ENCODE peak calls at places on chromosomes 16 and 17, in ten cellular contexts. Q, H, R, X, F, L, E, D, S and O are unnamed samples. For H3K4me1 and H3K9me3, the result is how much of the 10 kb centered on the place peaks cover.

GRCh38 chr16:12580809-12581208 is 222.9 kb downstream of the CPPED1 start:
- DNase-seq in Q (no peak), D (no peak), L (peak), F (no peak), S (peak), X (no peak), H (no peak), R (no peak), E (no peak), O (no peak)

GRCh38 chr17:38415250-38416194 is 12.7 kb upstream of the ARHGAP23 start:
- DNase-seq in S (no peak), L (no peak), Q (peak), R (no peak), X (no peak), F (no peak), D (peak), E (no peak), H (no peak), O (peak)

GRCh38 chr17:27338536-27338985 is 44.6 kb downstream of the WSB1 start:
- DNase-seq in F (no peak), L (no peak), E (no peak), H (no peak), S (no peak), D (no peak), X (no peak), R (no peak), Q (no peak), O (no peak)

GRCh38 chr16:15653227-15653626 is 3.2 kb downstream of the NDE1 start:
- DNase-seq in D (no peak), Q (peak), E (no peak), H (peak), X (no peak), L (peak), F (no peak), R (no peak), S (no peak), O (no peak)

GRCh38 chr17:49388290-49388640 is 26.2 kb upstream of the ZNF652 start:
- DNase-seq in X (no peak), F (no peak), L (no peak), E (no peak), R (no peak), H (no peak), Q (no peak), S (no peak), D (no peak), O (no peak)

GRCh38 chr16:35510701-35511100 is 2051.3 kb downstream of the TP53TG3F start:
- DNase-seq in R (no peak), F (no peak), L (no peak), S (no peak), H (no peak), D (no peak), Q (no peak), X (no peak), E (no peak), O (no peak)

GRCh38 chr16:80619824-80620223 is 79.0 kb downstream of the DYNLRB2 start:
- DNase-seq in D (no peak), R (no peak), X (no peak), F (no peak), S (no peak), E (no peak), H (no peak), L (peak), Q (no peak), O (no peak)

GRCh38 chr16:87317766-87318121 is 552 bp upstream of the C16orf95 start:
- DNase-seq in D (peak), Q (peak), R (peak), L (peak), X (peak), F (peak), E (peak), H (peak), S (no peak), O (peak)

GRCh38 chr17:12996357-12996756 is 21.5 kb downstream of the ELAC2 start:
- DNase-seq in S (no peak), L (no peak), H (no peak), X (no peak), D (no peak), F (no peak), E (no peak), R (no peak), Q (no peak), O (no peak)

GRCh38 chr16:9976641-9977040 is 205.6 kb downstream of the GRIN2A start:
- DNase-seq in X (no peak), S (no peak), H (no peak), E (no peak), L (no peak), Q (no peak), R (no peak), F (no peak), D (no peak), O (no peak)

GRCh38 chr17:51000835-51001638 is 119.6 kb downstream of the SPAG9 start:
- DNase-seq in R (no peak), E (no peak), L (peak), S (no peak), D (no peak), X (no peak), H (no peak), F (no peak), Q (peak), O (no peak)

GRCh38 chr17:27245230-27245696 is 48.7 kb upstream of the WSB1 start:
- DNase-seq in Q (peak), L (peak), R (peak), E (peak), D (peak), H (peak), F (peak), X (peak), S (peak), O (peak)

GRCh38 chr17:39547713-39548478 is 59.8 kb downstream of the NEUROD2 start:
- DNase-seq in R (peak), H (peak), E (peak), X (peak), F (peak), S (peak), D (peak), Q (peak), L (peak), O (peak)

GRCh38 chr16:57125969-57126368 is 33.6 kb downstream of the CPNE2 start:
- DNase-seq in F (no peak), S (no peak), D (no peak), Q (no peak), H (no peak), X (no peak), L (no peak), E (no peak), R (no peak), O (no peak)

GRCh38 chr16:57127037-57127763 is 34.8 kb downstream of the CPNE2 start:
- DNase-seq in F (no peak), E (no peak), D (no peak), S (no peak), H (no peak), Q (no peak), L (no peak), R (no peak), X (no peak), O (no peak)

GRCh38 chr16:57123969-57124674 is 31.7 kb downstream of the CPNE2 start:
- DNase-seq in R (no peak), L (no peak), F (no peak), S (no peak), Q (no peak), E (no peak), H (no peak), D (peak), X (no peak), O (no peak)

GRCh38 chr16:57127836-57128235 is 35.5 kb downstream of the CPNE2 start:
- DNase-seq in L (no peak), Q (no peak), H (no peak), R (no peak), D (no peak), F (no peak), X (no peak), E (no peak), S (no peak), O (no peak)

GRCh38 chr16:57126412-57126811 is 34.0 kb downstream of the CPNE2 start:
- DNase-seq in X (no peak), R (no peak), L (no peak), F (no peak), Q (no peak), S (no peak), H (no peak), E (no peak), D (no peak), O (no peak)
- H3K4me1 ChIP-seq in X (under half), R (under half), L (under half), F (under half), Q (under half), S (under half), H (under half), E (under half), D (under half), O (under half)

GRCh38 chr17:19447085-19447583 is 36.1 kb downstream of the RNF112 start:
- DNase-seq in E (peak), Q (peak), X (peak), F (peak), H (peak), L (peak), D (no peak), S (no peak), R (peak), O (no peak)
- H3K9me3 ChIP-seq in E (under half), Q (under half), X (under half), F (under half), H (under half), L (under half), D (under half), S (under half), R (under half), O (under half)

GRCh38 chr17:61318684-61319098 is 81.0 kb upstream of the TBX2 start:
- DNase-seq in X (no peak), S (no peak), Q (no peak), E (no peak), R (no peak), H (no peak), L (no peak), F (no peak), D (no peak), O (no peak)
- H3K27ac ChIP-seq in X (no peak), S (no peak), Q (no peak), E (no peak), R (no peak), H (no peak), L (no peak), F (no peak), D (no peak), O (no peak)

GRCh38 chr16:89334050-89334449 is 116.5 kb downstream of the ZNF778 start:
- DNase-seq in D (no peak), F (no peak), L (no peak), E (no peak), S (peak), H (no peak), X (no peak), Q (no peak), R (no peak), O (no peak)

GRCh38 chr16:89334461-89334860 is 117.0 kb downstream of the ZNF778 start:
- DNase-seq in Q (no peak), H (no peak), F (no peak), S (peak), X (no peak), L (no peak), R (no peak), D (peak), E (peak), O (no peak)

GRCh38 chr16:89331371-89332109 is 114.0 kb downstream of the ZNF778 start:
- DNase-seq in S (peak), D (no peak), X (no peak), R (no peak), H (no peak), L (no peak), E (no peak), F (no peak), Q (no peak), O (no peak)

GRCh38 chr16:89330177-89330856 is 112.8 kb downstream of the ZNF778 start:
- DNase-seq in F (no peak), X (peak), H (no peak), L (peak), R (no peak), Q (peak), S (peak), D (peak), E (peak), O (peak)

GRCh38 chr16:89332248-89333245 is 115.0 kb downstream of the ZNF778 start:
- DNase-seq in F (no peak), X (no peak), E (no peak), Q (peak), D (no peak), H (no peak), S (peak), L (no peak), R (no peak), O (peak)
- H3K4me1 ChIP-seq in F (under half), X (under half), E (under half), Q (under half), D (under half), H (under half), S (under half), L (half or more), R (under half), O (under half)

GRCh38 chr17:14464741-14465140 is 163.9 kb downstream of the HS3ST3B1 start:
- DNase-seq in L (no peak), D (no peak), F (no peak), R (no peak), S (no peak), E (no peak), X (no peak), Q (peak), H (no peak), O (no peak)
- H3K9me3 ChIP-seq in L (under half), D (under half), F (under half), R (under half), S (under half), E (under half), X (under half), Q (under half), H (under half), O (under half)

GRCh38 chr17:42673266-42673884 is 3.4 kb downstream of the PLEKHH3 start:
- DNase-seq in X (no peak), L (no peak), H (no peak), S (no peak), R (peak), E (no peak), D (no peak), F (peak), Q (no peak), O (peak)
- H3K27ac ChIP-seq in X (peak), L (no peak), H (peak), S (peak), R (peak), E (peak), D (no peak), F (peak), Q (no peak), O (no peak)

GRCh38 chr16:31872201-31872600 is 1.4 kb upstream of the ZNF267 start:
- DNase-seq in R (no peak), X (no peak), H (no peak), D (no peak), Q (no peak), L (no peak), S (no peak), F (no peak), E (no peak), O (no peak)
- H3K4me1 ChIP-seq in R (under half), X (under half), H (under half), D (under half), Q (under half), L (under half), S (under half), F (under half), E (under half), O (under half)